ENCODE peak calls at places on chromosomes 4 and X, in seven cellular contexts. S is K562, W is H1, K is T47D, J is HCT116, B is SK-N-SH, N is HepG2. M is an unnamed sample.

GRCh38 chr4:90357117-90357710 is 230.0 kb downstream of the CCSER1 start:
- DNase-seq in N (peak), K (peak), S (peak), J (peak), W (no peak), B (peak), M (no peak)

GRCh38 chr4:6250235-6250983 is 19.2 kb upstream of the WFS1 start:
- DNase-seq in K (peak), S (peak), J (peak), W (no peak), N (peak), B (peak), M (peak)

GRCh38 chr4:1154523-1155182 is 17.7 kb downstream of the SPON2 start:
- DNase-seq in S (no peak), N (no peak), J (no peak), K (no peak), W (no peak), B (no peak), M (no peak)

GRCh38 chr4:37674446-37674845 is 11.7 kb downstream of the RELL1 start:
- DNase-seq in W (no peak), J (no peak), S (no peak), B (no peak), K (no peak), N (no peak), M (no peak)

GRCh38 chr4:8008391-8008790 is 68.7 kb upstream of the AFAP1 start:
- DNase-seq in K (no peak), J (no peak), N (no peak), W (no peak), B (no peak), S (no peak), M (no peak)

GRCh38 chrX:27680726-27681125 is 90.6 kb downstream of the DCAF8L2 start:
- DNase-seq in S (no peak), W (no peak), K (no peak), N (no peak), J (no peak), B (no peak), M (no peak)

GRCh38 chr4:173404296-173404865 is 5.5 kb upstream of the SCRG1 start:
- DNase-seq in S (no peak), J (no peak), B (no peak), W (no peak), N (no peak), K (no peak), M (no peak)

GRCh38 chr4:37827030-37827705 is 682 bp downstream of the PGM2 start:
- DNase-seq in N (no peak), J (no peak), K (peak), B (no peak), S (peak), W (no peak), M (no peak)

GRCh38 chr4:74483226-74483911 is 38.4 kb downstream of the AREG start:
- DNase-seq in B (no peak), W (no peak), S (peak), N (no peak), J (no peak), K (no peak), M (no peak)

GRCh38 chr4:79913581-79913980 is 159.4 kb downstream of the ANTXR2 start:
- DNase-seq in W (no peak), S (peak), K (no peak), N (no peak), B (no peak), J (no peak), M (no peak)

GRCh38 chr4:8319061-8319460 is 49.5 kb downstream of the HTRA3 start:
- DNase-seq in W (no peak), N (no peak), B (no peak), J (no peak), K (no peak), S (no peak), M (no peak)

GRCh38 chr4:140189846-140190245 is 35.9 kb upstream of the MAML3 start:
- DNase-seq in W (no peak), J (no peak), N (no peak), K (no peak), B (no peak), S (no peak), M (no peak)

GRCh38 chr4:140188975-140189374 is 35.0 kb upstream of the MAML3 start:
- DNase-seq in K (no peak), W (no peak), S (no peak), B (no peak), J (no peak), N (no peak), M (no peak)

GRCh38 chr4:140185725-140186124 is 31.7 kb upstream of the MAML3 start:
- DNase-seq in W (no peak), J (no peak), S (no peak), K (no peak), N (no peak), B (no peak), M (no peak)

GRCh38 chr4:140186651-140187315 is 32.8 kb upstream of the MAML3 start:
- DNase-seq in W (no peak), S (no peak), B (no peak), N (no peak), J (peak), K (peak), M (no peak)

GRCh38 chr4:140187316-140187695 is 33.3 kb upstream of the MAML3 start:
- DNase-seq in B (no peak), N (no peak), W (no peak), K (no peak), J (no peak), S (no peak), M (no peak)
- TF ChIP-seq JUND in B (no peak), N (no peak), W (no peak), K (no peak), J (no peak), S (no peak), M (no peak)

GRCh38 chr4:118911162-118911791 is 22.6 kb downstream of the SYNPO2 start:
- DNase-seq in N (no peak), B (no peak), S (no peak), J (no peak), K (no peak), W (no peak), M (no peak)
- TF ChIP-seq JUND in N (no peak), B (peak), S (no peak), J (no peak), K (no peak), W (no peak), M (no peak)

GRCh38 chr4:87835732-87836131 is 3.0 kb downstream of the MEPE start:
- DNase-seq in K (no peak), B (no peak), J (no peak), N (no peak), S (no peak), W (no peak), M (no peak)

GRCh38 chr4:87840149-87840548 is 7.4 kb downstream of the MEPE start:
- DNase-seq in S (no peak), N (no peak), B (no peak), J (no peak), K (no peak), W (no peak), M (no peak)

GRCh38 chr4:87835192-87835591 is 2.4 kb downstream of the MEPE start:
- DNase-seq in J (no peak), S (no peak), K (no peak), B (no peak), N (no peak), W (no peak), M (no peak)

GRCh38 chr4:87838207-87838606 is 5.4 kb downstream of the MEPE start:
- DNase-seq in N (no peak), J (no peak), B (no peak), K (peak), S (peak), W (no peak), M (no peak)

DNA sequence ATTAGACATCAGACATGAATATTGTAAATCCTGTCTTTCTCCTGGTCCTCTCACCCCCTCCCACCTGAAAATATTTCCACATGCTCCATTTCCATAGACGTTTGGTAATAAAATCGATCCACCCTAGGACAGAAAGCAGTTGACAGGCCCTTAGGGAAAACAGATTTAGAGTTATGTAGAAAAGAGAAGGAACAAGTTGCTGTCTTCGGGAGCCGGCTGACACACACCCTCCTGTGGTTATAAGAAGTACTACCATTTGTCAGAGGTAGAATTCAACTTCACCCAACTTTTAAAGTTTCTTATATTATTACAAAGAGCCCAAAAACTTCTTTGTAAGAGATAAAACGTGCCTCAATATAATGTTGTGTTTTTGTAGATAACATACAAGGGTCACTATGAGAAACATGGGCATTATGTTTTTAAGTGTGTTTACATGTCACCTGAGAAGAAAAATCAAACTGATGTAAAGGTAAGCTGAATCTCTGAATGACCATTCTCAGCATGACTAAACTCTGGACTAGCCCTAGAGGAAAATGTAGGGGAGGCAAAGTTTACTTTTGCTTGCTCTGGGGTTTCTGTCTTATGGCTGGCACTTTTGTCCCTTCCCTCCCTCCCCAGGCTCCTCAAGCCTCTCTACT is 6.7 kb downstream of the MEPE start:
- DNase-seq in S (peak), K (peak), J (no peak), N (no peak), B (no peak), W (no peak), M (no peak)
- TF ChIP-seq JUND in S (no peak), K (no peak), J (no peak), N (no peak), B (no peak), W (no peak), M (no peak)

GRCh38 chrX:134373736-134374135 is 86.2 kb upstream of the HPRT1 start:
- DNase-seq in B (no peak), J (no peak), N (no peak), S (no peak), W (no peak), K (no peak), M (no peak)
- TF ChIP-seq JUND in B (no peak), J (no peak), N (no peak), S (no peak), W (no peak), K (no peak), M (no peak)

GRCh38 chr4:3408793-3409330 is 32.9 kb upstream of the HGFAC start:
- DNase-seq in K (no peak), J (no peak), S (no peak), W (no peak), B (peak), N (no peak), M (no peak)
- TF ChIP-seq JUND in K (no peak), J (no peak), S (no peak), W (no peak), B (no peak), N (no peak), M (no peak)